ENCODE peak calls at places on chromosomes 12 and 14, in seven cellular contexts. R is mesenchymal stem cell, H is IMR-90, B is H9, L is neuronal stem cell, Q is H1, J is mesendoderm. X is an unnamed sample.

GRCh38 chr14:20631023-20631820 is 10.3 kb downstream of the OR6S1 start:
- DNase-seq in R (peak; percentile 73), H (peak; percentile 70), B (peak; percentile 71), L (no peak), Q (peak; percentile 85), J (peak; percentile 85), X (no peak)

GRCh38 chr12:130468186-130468585 is 130.5 kb downstream of the PIWIL1 start:
- DNase-seq in R (no peak), H (no peak), B (no peak), L (no peak), Q (no peak), J (no peak), X (no peak)

GRCh38 chr14:33933386-33933934 is 17.4 kb downstream of the EGLN3 start:
- DNase-seq in R (no peak), H (no peak), B (no peak), L (peak; percentile 15), Q (no peak), J (no peak), X (no peak)

GRCh38 chr14:83172363-83172762 is 1638.7 kb upstream of the SEL1L start:
- DNase-seq in R (peak; percentile 40), H (peak; percentile 89), B (no peak), L (no peak), Q (no peak), J (no peak), X (no peak)

GRCh38 chr12:81811066-81811777 is 52.1 kb upstream of the PPFIA2 start:
- DNase-seq in R (peak; percentile 18), H (no peak), B (peak; percentile 45), L (no peak), Q (no peak), J (peak; percentile 49), X (no peak)

GRCh38 chr14:64983439-64984310 is 3.0 kb upstream of the FNTB start:
- DNase-seq in R (peak; percentile 59), H (peak; percentile 74), B (no peak), L (no peak), Q (no peak), J (peak; percentile 60), X (no peak)

GRCh38 chr12:70692681-70693288 is 55.6 kb upstream of the PTPRB start:
- DNase-seq in R (peak; percentile 9), H (peak; percentile 29), B (no peak), L (no peak), Q (no peak), J (peak; percentile 17), X (no peak)

GRCh38 chr12:81288651-81289050 is 210.8 kb downstream of the ACSS3 start:
- DNase-seq in R (no peak), H (no peak), B (no peak), L (no peak), Q (no peak), J (no peak), X (no peak)

GRCh38 chr14:75458305-75458704 is 30.5 kb downstream of the JDP2 start:
- DNase-seq in R (no peak), H (no peak), B (no peak), L (no peak), Q (no peak), J (no peak), X (no peak)

GRCh38 chr12:30698346-30698745 is 2.7 kb upstream of the IPO8 start:
- DNase-seq in R (no peak), H (no peak), B (no peak), L (no peak), Q (no peak), J (no peak), X (no peak)
- H2BK120ac ChIP-seq in R (no peak overlapping the region), H (no peak overlapping the region), B (no peak overlapping the region), L (no peak overlapping the region), Q (no peak overlapping the region), J (no peak overlapping the region), X (no peak overlapping the region)

GRCh38 chr12:106093246-106093645 is 45.5 kb downstream of the NUAK1 start:
- DNase-seq in R (peak; percentile 63), H (no peak), B (no peak), L (no peak), Q (no peak), J (no peak), X (no peak)

GRCh38 chr12:106089935-106090334 is 48.8 kb downstream of the NUAK1 start:
- DNase-seq in R (no peak), H (no peak), B (no peak), L (no peak), Q (no peak), J (no peak), X (no peak)

GRCh38 chr12:106094304-106094703 is 44.5 kb downstream of the NUAK1 start:
- DNase-seq in R (no peak), H (no peak), B (no peak), L (no peak), Q (no peak), J (no peak), X (no peak)

GRCh38 chr12:106090586-106091411 is 48.0 kb downstream of the NUAK1 start:
- DNase-seq in R (peak; percentile 94), H (peak; percentile 86), B (no peak), L (no peak), Q (no peak), J (no peak), X (no peak)

DNA sequence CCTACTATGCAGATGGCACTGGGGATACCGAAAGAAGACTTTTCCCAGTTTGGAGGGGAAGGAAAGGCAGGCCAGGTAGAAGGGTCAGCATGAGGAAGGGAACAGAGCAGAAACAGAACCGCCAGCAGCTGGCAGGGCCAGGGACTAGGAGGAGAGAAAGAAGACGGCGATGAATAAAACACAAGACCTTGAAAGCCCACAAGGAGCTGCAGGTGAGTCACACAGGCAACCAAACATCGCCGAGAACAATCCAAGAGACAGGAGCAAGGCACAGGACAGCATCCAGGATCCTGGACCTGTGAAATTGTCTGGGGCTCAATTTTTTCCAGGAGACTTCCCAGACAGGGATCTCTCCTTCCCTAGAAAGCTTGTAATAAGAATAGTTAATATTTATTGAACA is 47.3 kb downstream of the NUAK1 start:
- DNase-seq in R (no peak), H (no peak), B (no peak), L (no peak), Q (no peak), J (no peak), X (no peak)
- H3K23ac ChIP-seq in R (no peak overlapping the region), H (no peak overlapping the region), B (no peak overlapping the region), L (no peak overlapping the region), Q (no peak overlapping the region), J (no peak overlapping the region), X (no peak overlapping the region)

GRCh38 chr14:22539831-22540230 is 49.2 kb downstream of the DAD1 start:
- DNase-seq in R (no peak), H (no peak), B (no peak), L (no peak), Q (no peak), J (no peak), X (no peak)
- H3K79me1 ChIP-seq in R (no peaks in the 10 kb centered on the region), H (no peaks in the 10 kb centered on the region), B (no peaks in the 10 kb centered on the region), L (no peaks in the 10 kb centered on the region), Q (no peaks in the 10 kb centered on the region), J (no peaks in the 10 kb centered on the region), X (peaks cover 8% of the 10 kb centered on the region)

GRCh38 chr14:59534361-59534987 is 42.1 kb downstream of the CCDC175 start:
- DNase-seq in R (peak; percentile 45), H (peak; percentile 44), B (no peak), L (no peak), Q (no peak), J (no peak), X (no peak)
- H2BK120ac ChIP-seq in R (no peak overlapping the region), H (peak overlapping the region; percentile 53), B (no peak overlapping the region), L (no peak overlapping the region), Q (no peak overlapping the region), J (no peak overlapping the region), X (no peak overlapping the region)

GRCh38 chr14:50010752-50011151 is 105.6 kb downstream of the VCPKMT start:
- DNase-seq in R (no peak), H (peak; percentile 48), B (no peak), L (no peak), Q (no peak), J (no peak), X (no peak)

GRCh38 chr14:50013198-50013918 is 103.0 kb downstream of the VCPKMT start:
- DNase-seq in R (no peak), H (no peak), B (no peak), L (no peak), Q (no peak), J (peak; percentile 44), X (peak; percentile 78)

GRCh38 chr14:50011242-50011641 is 105.1 kb downstream of the VCPKMT start:
- DNase-seq in R (no peak), H (no peak), B (no peak), L (no peak), Q (no peak), J (no peak), X (no peak)

GRCh38 chr14:50013934-50014333 is 102.4 kb downstream of the VCPKMT start:
- DNase-seq in R (no peak), H (no peak), B (no peak), L (no peak), Q (no peak), J (no peak), X (no peak)

DNA sequence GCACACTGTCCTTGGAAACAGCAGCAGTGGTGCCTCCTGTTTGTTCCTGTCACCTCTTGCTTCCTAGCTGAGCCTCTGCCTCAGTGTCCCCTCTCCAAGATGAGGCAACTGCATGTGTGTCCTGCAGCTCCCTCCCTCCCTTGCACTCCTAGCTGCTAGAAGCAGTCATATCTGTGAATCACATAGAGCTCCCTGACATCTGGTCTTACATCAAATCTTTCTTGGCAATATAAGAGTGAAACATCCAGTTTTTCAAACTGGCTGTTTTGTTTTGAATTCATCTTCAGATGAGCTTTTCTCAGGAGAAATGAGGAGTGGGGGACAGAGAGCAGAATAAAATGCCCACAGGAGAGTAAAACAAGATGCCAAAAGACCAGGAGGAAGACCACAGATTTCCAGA is 103.7 kb downstream of the VCPKMT start:
- DNase-seq in R (no peak), H (peak; percentile 78), B (no peak), L (no peak), Q (no peak), J (no peak), X (no peak)
- H3K23ac ChIP-seq in R (no peak overlapping the region), H (no peak overlapping the region), B (no peak overlapping the region), L (no peak overlapping the region), Q (no peak overlapping the region), J (no peak overlapping the region), X (no peak overlapping the region)

GRCh38 chr12:25868193-25868592 is 90.3 kb upstream of the RASSF8 start:
- DNase-seq in R (no peak), H (no peak), B (no peak), L (no peak), Q (no peak), J (no peak), X (no peak)
- H3K79me1 ChIP-seq in R (no peaks in the 10 kb centered on the region), H (no peaks in the 10 kb centered on the region), B (no peaks in the 10 kb centered on the region), L (no peaks in the 10 kb centered on the region), Q (no peaks in the 10 kb centered on the region), J (no peaks in the 10 kb centered on the region), X (no peaks in the 10 kb centered on the region)